ENCODE peak calls at places on chromosome 19, in seven cellular contexts. N is hippocampal formation, B is A172, Y is fibroblast of the aortic adventitia, V is germinal center, K is activated T-helper 1 cell treated with Interleukin-2 at 50 U/mL for 16 hours, W is pancreas. U is an unnamed sample.

GRCh38 chr19:5470264-5470671 is 15.1 kb downstream of the ZNRF4 start:
- DNase-seq in N (no peak), B (no peak), Y (no peak), V (no peak), K (no peak), W (no peak), U (no peak)

GRCh38 chr19:19477705-19478383 is 37.5 kb downstream of the TSSK6 start:
- DNase-seq in N (no peak), B (no peak), Y (peak), V (no peak), K (no peak), W (no peak), U (no peak)

GRCh38 chr19:34085336-34085735 is 87.0 kb upstream of the LSM14A start:
- DNase-seq in N (no peak), B (no peak), Y (no peak), V (no peak), K (no peak), W (no peak), U (no peak)

GRCh38 chr19:18763674-18764590 is 27.2 kb downstream of the COMP start:
- DNase-seq in N (no peak), B (peak), Y (peak), V (no peak), K (no peak), W (no peak), U (no peak)

GRCh38 chr19:13784731-13785452 is 10.4 kb upstream of the ZSWIM4 start:
- DNase-seq in N (peak), B (peak), Y (peak), V (peak), K (peak), W (peak), U (peak)

GRCh38 chr19:51593138-51593890 is 22.2 kb downstream of the ZNF175 start:
- DNase-seq in N (no peak), B (no peak), Y (no peak), V (no peak), K (no peak), W (peak), U (no peak)

GRCh38 chr19:47459477-47459876 is 12.2 kb downstream of the SLC8A2 start:
- DNase-seq in N (no peak), B (no peak), Y (no peak), V (no peak), K (no peak), W (no peak), U (no peak)

GRCh38 chr19:29668746-29669609 is 3.7 kb downstream of the PLEKHF1 start:
- DNase-seq in N (no peak), B (no peak), Y (no peak), V (no peak), K (no peak), W (no peak), U (no peak)

GRCh38 chr19:3343619-3344502 is 22.5 kb upstream of the NFIC start:
- DNase-seq in N (peak), B (peak), Y (peak), V (peak), K (no peak), W (peak), U (no peak)

GRCh38 chr19:16112778-16113177 is 1.1 kb downstream of the RAB8A start:
- DNase-seq in N (no peak), B (no peak), Y (no peak), V (no peak), K (no peak), W (no peak), U (no peak)

GRCh38 chr19:43780706-43781525 is at the start of gene KCNN4:
- DNase-seq in N (no peak), B (peak), Y (peak), V (peak), K (peak), W (no peak), U (peak)

GRCh38 chr19:34356875-34357274 is 8.1 kb upstream of the GPI start:
- DNase-seq in N (no peak), B (no peak), Y (no peak), V (no peak), K (no peak), W (no peak), U (no peak)

GRCh38 chr19:53102186-53102585 is 1.0 kb downstream of the ZNF160 start:
- DNase-seq in N (no peak), B (peak), Y (peak), V (no peak), K (no peak), W (no peak), U (no peak)

GRCh38 chr19:46659151-46660007 is 1.6 kb downstream of the DACT3 start:
- DNase-seq in N (peak), B (no peak), Y (peak), V (no peak), K (no peak), W (peak), U (no peak)

GRCh38 chr19:38862321-38863059 is 12.7 kb upstream of the HNRNPL start:
- DNase-seq in N (no peak), B (peak), Y (peak), V (no peak), K (no peak), W (no peak), U (no peak)

GRCh38 chr19:19211499-19212432 is at the start of gene NCAN:
- DNase-seq in N (no peak), B (no peak), Y (no peak), V (no peak), K (no peak), W (no peak), U (no peak)

GRCh38 chr19:32676186-32676894 is 692 bp downstream of the RGS9BP start:
- DNase-seq in N (no peak), B (no peak), Y (no peak), V (no peak), K (no peak), W (peak), U (no peak)

GRCh38 chr19:54207908-54208783 is 7.5 kb downstream of the RPS9 start:
- DNase-seq in N (peak), B (peak), Y (peak), V (no peak), K (no peak), W (peak), U (no peak)

U was measured in activated gamma-delta T cell treated with anti-CD3 and anti-CD28 coated beads, Interleukin-2, amount 50 U/mL, for 16 hours.